ENCODE peak calls at places on chromosomes 13 and 19, in five cellular contexts. One of them, this sample, is unnamed.

GRCh38 chr13:40755082-40755755 is 15.8 kb downstream of the MRPS31 start:
- DNase-seq in SK-N-SH: no peak
- DNase-seq in K562: no peak
- DNase-seq in GM12878: no peak
- DNase-seq in IMR-90: no peak
- DNase-seq in this sample: no peak

GRCh38 chr19:7516878-7517277 is 975 bp downstream of the ZNF358 start:
- DNase-seq in K562: no peak
- DNase-seq in SK-N-SH: peak
- DNase-seq in IMR-90: no peak
- DNase-seq in GM12878: no peak
- DNase-seq in this sample: no peak

GRCh38 chr13:92963029-92963428 is 263.6 kb upstream of the GPC6 start:
- DNase-seq in IMR-90: peak
- DNase-seq in GM12878: no peak
- DNase-seq in K562: no peak
- DNase-seq in SK-N-SH: no peak
- DNase-seq in this sample: no peak

GRCh38 chr19:10009269-10009665 is 1.0 kb downstream of the COL5A3 start:
- DNase-seq in K562: peak
- DNase-seq in SK-N-SH: peak
- DNase-seq in IMR-90: peak
- DNase-seq in GM12878: no peak
- DNase-seq in this sample: no peak

GRCh38 chr13:30019648-30020626 is 169.5 kb upstream of the UBL3 start:
- DNase-seq in SK-N-SH: no peak
- DNase-seq in GM12878: no peak
- DNase-seq in K562: no peak
- DNase-seq in IMR-90: no peak
- DNase-seq in this sample: no peak

GRCh38 chr19:50702870-50703829 is 16.5 kb downstream of the SHANK1 start:
- DNase-seq in SK-N-SH: no peak
- DNase-seq in K562: no peak
- DNase-seq in IMR-90: peak
- DNase-seq in GM12878: no peak
- DNase-seq in this sample: no peak

GRCh38 chr19:31548941-31549340 is 199.7 kb upstream of the TSHZ3 start:
- DNase-seq in K562: peak
- DNase-seq in IMR-90: peak
- DNase-seq in GM12878: no peak
- DNase-seq in SK-N-SH: no peak
- DNase-seq in this sample: no peak

GRCh38 chr19:14333101-14333871 is 48.0 kb upstream of the ADGRE5 start:
- DNase-seq in GM12878: no peak
- DNase-seq in SK-N-SH: peak
- DNase-seq in K562: no peak
- DNase-seq in IMR-90: no peak
- DNase-seq in this sample: no peak

GRCh38 chr13:23870356-23871146 is 18.6 kb downstream of the MIPEP start:
- DNase-seq in K562: no peak
- DNase-seq in SK-N-SH: no peak
- DNase-seq in IMR-90: no peak
- DNase-seq in GM12878: no peak
- DNase-seq in this sample: no peak

GRCh38 chr13:50693755-50694154 is 149.7 kb downstream of the DLEU7 start:
- DNase-seq in SK-N-SH: no peak
- DNase-seq in GM12878: no peak
- DNase-seq in K562: no peak
- DNase-seq in IMR-90: no peak
- DNase-seq in this sample: no peak
- TF ChIP-seq MXI1 in SK-N-SH: no peak
- TF ChIP-seq MXI1 in GM12878: no peak
- TF ChIP-seq MXI1 in K562: no peak
- TF ChIP-seq MXI1 in IMR-90: no peak
- TF ChIP-seq MXI1 in this sample: no peak

DNA sequence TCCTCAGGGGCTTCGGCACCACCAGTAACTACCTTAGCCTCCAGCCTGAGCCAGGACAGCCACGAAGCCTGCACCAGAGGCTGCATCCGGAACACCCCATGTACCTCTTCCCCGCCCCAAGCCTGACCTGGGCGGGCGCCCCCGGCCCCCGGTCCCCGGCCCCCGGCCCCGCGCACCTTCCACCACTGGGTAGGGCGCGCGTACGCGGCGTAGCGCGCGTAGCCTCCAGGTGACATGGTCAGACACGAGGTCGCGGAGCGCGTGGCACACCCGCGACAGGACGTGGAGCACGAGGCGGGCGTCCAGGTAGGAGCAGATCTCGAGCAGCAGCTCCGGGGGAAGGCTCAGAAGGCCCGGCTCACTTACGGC is 450 bp downstream of the FBXW9 start:
- DNase-seq in K562: peak
- DNase-seq in SK-N-SH: peak
- DNase-seq in IMR-90: no peak
- DNase-seq in GM12878: no peak
- DNase-seq in this sample: no peak
- TF ChIP-seq MXI1 in K562: no peak
- TF ChIP-seq MXI1 in SK-N-SH: no peak
- TF ChIP-seq MXI1 in IMR-90: no peak
- TF ChIP-seq MXI1 in GM12878: no peak
- TF ChIP-seq MXI1 in this sample: no peak

GRCh38 chr13:55160911-55161310 is 1979.8 kb upstream of the PRR20A start:
- DNase-seq in SK-N-SH: no peak
- DNase-seq in IMR-90: no peak
- DNase-seq in K562: no peak
- DNase-seq in GM12878: no peak
- DNase-seq in this sample: no peak

DNA sequence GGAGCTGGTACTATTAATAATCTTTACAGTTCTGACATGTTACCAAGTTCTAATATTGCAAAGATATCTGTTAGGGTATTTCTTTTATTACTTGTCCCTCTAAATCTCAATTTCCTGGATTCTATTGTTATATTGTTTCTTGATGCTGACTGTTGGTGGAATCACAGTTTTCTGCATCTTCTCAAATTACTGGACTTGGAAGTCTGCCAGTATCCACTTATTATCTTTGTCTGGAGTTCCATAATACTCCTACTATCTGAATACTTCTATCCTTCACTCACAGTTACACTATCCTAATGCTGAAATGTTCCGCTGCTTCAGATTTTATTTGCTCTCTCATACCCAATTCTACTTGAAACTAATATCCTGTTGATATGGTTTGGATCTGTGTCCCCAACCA is 1985.7 kb upstream of the PRR20A start:
- DNase-seq in IMR-90: no peak
- DNase-seq in K562: no peak
- DNase-seq in SK-N-SH: no peak
- DNase-seq in GM12878: no peak
- DNase-seq in this sample: no peak
- TF ChIP-seq MXI1 in IMR-90: no peak
- TF ChIP-seq MXI1 in K562: no peak
- TF ChIP-seq MXI1 in SK-N-SH: no peak
- TF ChIP-seq MXI1 in GM12878: no peak
- TF ChIP-seq MXI1 in this sample: no peak

GRCh38 chr19:6047256-6047655 is 63.0 kb downstream of the RFX2 start:
- DNase-seq in K562: no peak
- DNase-seq in SK-N-SH: no peak
- DNase-seq in IMR-90: no peak
- DNase-seq in GM12878: no peak
- DNase-seq in this sample: no peak

GRCh38 chr19:6048808-6049405 is 61.4 kb downstream of the RFX2 start:
- DNase-seq in SK-N-SH: peak
- DNase-seq in GM12878: peak
- DNase-seq in IMR-90: peak
- DNase-seq in K562: peak
- DNase-seq in this sample: peak

GRCh38 chr19:6045108-6045507 is 65.2 kb downstream of the RFX2 start:
- DNase-seq in GM12878: no peak
- DNase-seq in SK-N-SH: no peak
- DNase-seq in K562: no peak
- DNase-seq in IMR-90: no peak
- DNase-seq in this sample: no peak

GRCh38 chr19:6048348-6048747 is 62.0 kb downstream of the RFX2 start:
- DNase-seq in SK-N-SH: peak
- DNase-seq in GM12878: no peak
- DNase-seq in IMR-90: no peak
- DNase-seq in K562: no peak
- DNase-seq in this sample: no peak

DNA sequence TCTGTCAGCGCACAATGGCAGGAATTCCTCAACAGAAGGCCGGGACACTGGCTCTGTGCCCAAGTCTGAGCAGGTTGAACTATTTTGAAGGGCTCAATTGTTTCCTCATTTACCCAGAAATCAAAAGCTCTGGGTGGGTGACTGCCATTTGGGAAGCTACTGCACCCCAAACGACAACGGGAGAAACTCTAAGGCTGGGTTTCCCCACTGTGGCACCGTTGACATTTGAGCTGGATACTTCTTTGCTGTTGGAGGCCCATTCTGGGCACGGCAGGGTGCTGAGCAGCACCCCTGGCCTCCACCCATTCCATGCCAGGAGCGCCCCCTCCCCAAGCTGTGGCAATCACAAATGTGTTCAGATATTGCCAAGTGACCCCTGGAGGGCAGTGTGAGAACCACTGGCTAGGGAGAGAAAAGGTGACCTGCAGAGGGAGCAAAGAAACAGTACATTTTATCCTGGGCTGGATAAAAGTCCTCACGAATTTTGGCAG is 62.5 kb downstream of the RFX2 start:
- DNase-seq in K562: peak
- DNase-seq in GM12878: no peak
- DNase-seq in IMR-90: peak
- DNase-seq in SK-N-SH: peak
- DNase-seq in this sample: peak
- TF ChIP-seq MXI1 in K562: no peak
- TF ChIP-seq MXI1 in GM12878: no peak
- TF ChIP-seq MXI1 in IMR-90: no peak
- TF ChIP-seq MXI1 in SK-N-SH: no peak
- TF ChIP-seq MXI1 in this sample: no peak

DNA sequence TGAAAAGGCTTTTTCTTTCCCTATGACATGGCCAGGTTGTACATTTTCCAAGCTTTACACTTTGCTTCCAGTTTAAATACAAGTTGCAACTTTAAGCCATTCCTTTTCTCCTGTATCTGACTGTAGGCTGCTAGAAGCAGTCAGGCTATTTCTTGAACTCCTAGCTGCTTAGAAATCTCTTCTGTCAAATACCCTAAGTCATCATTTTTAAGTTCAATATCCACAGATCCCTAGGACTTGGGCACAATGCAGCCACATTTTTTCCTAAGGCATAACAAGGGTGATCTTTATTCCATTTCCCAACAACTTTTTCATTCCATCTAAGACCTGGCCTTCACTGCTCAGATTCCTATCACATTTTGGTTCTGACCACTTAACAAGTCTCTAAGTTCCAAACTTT is 142.7 kb upstream of the TUBA3C start:
- DNase-seq in IMR-90: no peak
- DNase-seq in K562: no peak
- DNase-seq in GM12878: no peak
- DNase-seq in SK-N-SH: no peak
- DNase-seq in this sample: no peak
- TF ChIP-seq MXI1 in IMR-90: no peak
- TF ChIP-seq MXI1 in K562: no peak
- TF ChIP-seq MXI1 in GM12878: no peak
- TF ChIP-seq MXI1 in SK-N-SH: no peak
- TF ChIP-seq MXI1 in this sample: no peak

GRCh38 chr13:73618275-73618865 is 515.8 kb downstream of the KLF12 start:
- DNase-seq in K562: no peak
- DNase-seq in IMR-90: no peak
- DNase-seq in GM12878: no peak
- DNase-seq in SK-N-SH: no peak
- DNase-seq in this sample: peak
- TF ChIP-seq MXI1 in K562: no peak
- TF ChIP-seq MXI1 in IMR-90: no peak
- TF ChIP-seq MXI1 in GM12878: no peak
- TF ChIP-seq MXI1 in SK-N-SH: no peak
- TF ChIP-seq MXI1 in this sample: no peak

DNA sequence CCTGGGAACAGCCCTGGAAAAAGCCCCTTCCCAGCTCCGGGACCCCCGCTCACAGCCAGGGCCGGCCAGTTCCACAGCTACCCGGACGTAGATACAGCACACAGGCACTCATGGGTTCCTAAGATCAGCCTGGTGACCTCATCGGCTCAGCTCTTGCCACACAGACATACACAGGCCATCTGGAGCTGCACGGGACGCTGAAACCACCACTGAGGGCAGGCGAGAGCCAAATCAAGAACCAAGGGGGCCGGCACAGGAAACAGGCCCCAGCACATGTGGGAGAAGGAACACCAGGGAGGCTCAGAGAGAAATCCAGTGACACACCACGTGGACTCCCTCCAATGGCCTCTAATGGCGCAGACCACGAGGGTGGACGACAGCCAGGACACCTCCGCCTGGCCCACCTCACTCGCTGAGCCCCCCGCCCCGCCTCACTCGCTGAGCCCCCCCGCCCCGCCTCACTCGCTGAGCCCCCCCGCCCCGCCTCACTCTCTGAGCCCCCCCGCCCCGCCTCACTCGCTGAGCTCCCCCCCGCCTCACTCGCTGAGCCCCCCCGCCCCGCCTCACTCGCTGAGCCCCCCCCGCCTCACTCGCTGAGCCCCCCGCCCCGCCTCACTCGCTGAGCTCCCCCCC is 69.7 kb upstream of the C13orf46 start:
- DNase-seq in K562: no peak
- DNase-seq in IMR-90: peak
- DNase-seq in GM12878: no peak
- DNase-seq in SK-N-SH: peak
- DNase-seq in this sample: peak
- TF ChIP-seq MXI1 in K562: no peak
- TF ChIP-seq MXI1 in IMR-90: peak
- TF ChIP-seq MXI1 in GM12878: no peak
- TF ChIP-seq MXI1 in SK-N-SH: peak
- TF ChIP-seq MXI1 in this sample: no peak

DNA sequence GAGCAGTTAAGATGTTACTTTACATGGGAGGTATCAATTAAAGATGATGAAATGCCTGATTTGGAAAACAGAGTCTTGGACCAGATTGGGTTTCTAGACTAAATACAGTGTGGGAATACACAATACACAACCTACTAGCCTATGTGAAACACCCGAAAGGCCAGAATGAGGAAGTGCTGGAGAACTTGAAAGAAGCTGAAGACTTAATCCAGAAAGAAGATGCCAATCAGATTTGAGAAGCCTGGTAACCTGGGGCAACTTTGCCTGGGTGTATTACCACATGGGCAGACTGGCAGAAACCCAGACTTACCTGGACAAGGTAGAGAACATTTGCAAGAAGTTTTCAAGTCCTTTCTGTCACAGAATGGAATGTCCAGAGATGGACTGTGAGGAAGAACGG is 43.2 kb downstream of the N4BP2L1 start:
- DNase-seq in IMR-90: no peak
- DNase-seq in K562: no peak
- DNase-seq in SK-N-SH: no peak
- DNase-seq in GM12878: no peak
- DNase-seq in this sample: no peak
- TF ChIP-seq MXI1 in IMR-90: no peak
- TF ChIP-seq MXI1 in K562: no peak
- TF ChIP-seq MXI1 in SK-N-SH: no peak
- TF ChIP-seq MXI1 in GM12878: no peak
- TF ChIP-seq MXI1 in this sample: no peak